ENCODE peak calls at places on chromosome 5, in seven cellular contexts. C, K, E, V, G, O and D are unnamed samples.

GRCh38 chr5:92991681-92992472 is 589.1 kb downstream of the NR2F1-AS1 start:
- DNase-seq in C (no peak), V (peak), G (no peak), O (no peak), E (no peak), K (no peak), D (no peak)

GRCh38 chr5:26763151-26763550 is 275.2 kb downstream of the CDH9 start:
- DNase-seq in O (no peak), C (no peak), V (no peak), E (no peak), K (no peak), G (no peak), D (no peak)

GRCh38 chr5:57834829-57835554 is 352.4 kb upstream of the ACTBL2 start:
- DNase-seq in E (peak), V (peak), C (no peak), O (no peak), K (no peak), G (no peak), D (no peak)

GRCh38 chr5:158135682-158136176 is 276.8 kb upstream of the CLINT1 start:
- DNase-seq in E (peak), K (no peak), C (no peak), G (no peak), O (no peak), V (no peak), D (no peak)

GRCh38 chr5:94705427-94705826 is 87.0 kb downstream of the SLF1 start:
- DNase-seq in E (no peak), V (peak), C (no peak), K (no peak), O (no peak), G (no peak), D (no peak)

GRCh38 chr5:143244000-143244736 is 159.3 kb downstream of the NR3C1 start:
- DNase-seq in C (no peak), K (no peak), V (peak), O (no peak), G (no peak), E (no peak), D (no peak)

GRCh38 chr5:132410451-132411381 is 41.2 kb downstream of the SLC22A5 start:
- DNase-seq in V (peak), G (peak), E (peak), O (peak), K (peak), C (peak), D (peak)

GRCh38 chr5:96742519-96742918 is 65.2 kb downstream of the ERAP1 start:
- DNase-seq in C (no peak), K (no peak), O (no peak), G (no peak), V (no peak), E (peak), D (no peak)

GRCh38 chr5:115484368-115484767 is 60.2 kb downstream of the FEM1C start:
- DNase-seq in K (no peak), O (no peak), G (no peak), C (no peak), E (no peak), V (no peak), D (no peak)

GRCh38 chr5:113807384-113808053 is 294.0 kb downstream of the YTHDC2 start:
- DNase-seq in V (peak), K (no peak), O (no peak), G (no peak), E (peak), C (no peak), D (no peak)

GRCh38 chr5:16866795-16867584 is 69.1 kb downstream of the MYO10 start:
- DNase-seq in K (no peak), G (peak), V (peak), C (no peak), E (peak), O (no peak), D (no peak)

GRCh38 chr5:1185652-1186350 is 15.6 kb upstream of the SLC6A19 start:
- DNase-seq in C (peak), O (no peak), E (no peak), V (no peak), K (no peak), G (no peak), D (no peak)

GRCh38 chr5:72695659-72696058 is 120.8 kb upstream of the TNPO1 start:
- DNase-seq in O (no peak), V (no peak), G (no peak), K (no peak), E (no peak), C (no peak), D (no peak)